ENCODE peak calls at places on chromosomes 7 and 10, in four cellular contexts. V is GM12878, R is K562, Z is GM12891. F is an unnamed sample.
A peak's percentile ranks its signal among the peaks of the same experiment; 100 is the strongest.

GRCh38 chr7:111137296-111138195 is 46.6 kb downstream of the LRRN3 start:
- DNase-seq in Z (no peak), V (no peak), R (no peak), F (no peak)

GRCh38 chr7:76428868-76429805 is 4.4 kb downstream of the ZP3 start:
- DNase-seq in R (peak; percentile 20), V (no peak), Z (no peak), F (peak; percentile 37)

GRCh38 chr10:78579995-78580394 is 488.8 kb upstream of the ZMIZ1 start:
- DNase-seq in R (no peak), V (no peak), Z (no peak), F (no peak)

GRCh38 chr10:126156012-126156411 is 232.3 kb downstream of the ADAM12 start:
- DNase-seq in Z (no peak), R (no peak), V (no peak), F (no peak)

GRCh38 chr10:129808092-129808983 is 155.7 kb downstream of the EBF3 start:
- DNase-seq in R (no peak), V (no peak), Z (no peak), F (no peak)

GRCh38 chr7:99928994-99929729 is at the start of gene GJC3:
- DNase-seq in R (peak; percentile 79), V (no peak), Z (peak; percentile 21), F (no peak)

GRCh38 chr7:94656925-94657731 is 1.2 kb upstream of the SGCE start:
- DNase-seq in V (no peak), R (no peak), Z (no peak), F (no peak)

GRCh38 chr7:123979876-123980275 is 53.0 kb downstream of the TMEM229A start:
- DNase-seq in R (no peak), Z (no peak), V (no peak), F (no peak)

GRCh38 chr7:1853619-1854520 is 183.8 kb downstream of the ELFN1 start:
- DNase-seq in R (peak; percentile 70), V (no peak), Z (no peak), F (no peak)

GRCh38 chr7:119197872-119198527 is 973.5 kb downstream of the ANKRD7 start:
- DNase-seq in V (peak; percentile 0), R (peak; percentile 14), Z (peak; percentile 0), F (no peak)

GRCh38 chr7:8114175-8114574 is 145.6 kb downstream of the GLCCI1 start:
- DNase-seq in V (no peak), Z (no peak), R (no peak), F (no peak)

GRCh38 chr10:130214431-130214830 is 78.2 kb downstream of the GLRX3 start:
- DNase-seq in V (no peak), R (no peak), Z (no peak), F (no peak)

GRCh38 chr10:120456626-120457430 is at the start of gene PLPP4:
- DNase-seq in V (no peak), R (peak; percentile 16), Z (peak; percentile 38), F (no peak)

GRCh38 chr10:6729967-6730366 is 149.9 kb upstream of the PRKCQ start:
- DNase-seq in Z (no peak), V (no peak), R (no peak), F (no peak)

GRCh38 chr7:132773527-132773956 is 197.3 kb upstream of the PLXNA4 start:
- DNase-seq in R (no peak), V (no peak), Z (no peak), F (no peak)

GRCh38 chr10:129400426-129400825 is 66.6 kb upstream of the MGMT start:
- DNase-seq in Z (no peak), V (no peak), R (no peak), F (no peak)

GRCh38 chr10:122850705-122851640 is 5.3 kb upstream of the CUZD1 start:
- DNase-seq in V (no peak), Z (no peak), R (no peak), F (no peak)

GRCh38 chr10:71036586-71036985 is 148.2 kb upstream of the PCBD1 start:
- DNase-seq in Z (no peak), R (no peak), V (no peak), F (no peak)

GRCh38 chr7:134710511-134710853 is 63.8 kb downstream of the BPGM start:
- DNase-seq in V (no peak), Z (no peak), R (no peak), F (no peak)

GRCh38 chr10:77899080-77899477 is 27.5 kb downstream of the DLG5 start:
- DNase-seq in Z (no peak), R (no peak), V (no peak), F (no peak)

GRCh38 chr10:107952649-107953589 is 788.4 kb upstream of the SORCS1 start:
- DNase-seq in Z (no peak), R (no peak), V (no peak), F (no peak)

GRCh38 chr7:63931985-63932577 is 66.6 kb upstream of the ZNF722 start:
- DNase-seq in R (no peak), Z (no peak), V (no peak), F (no peak)

GRCh38 chr10:116589911-116590310 is 848 bp upstream of the PNLIPRP1 start:
- DNase-seq in R (no peak), Z (no peak), V (no peak), F (no peak)

GRCh38 chr7:117118579-117119180 is 165.4 kb downstream of the ST7 start:
- DNase-seq in R (no peak), Z (no peak), V (no peak), F (no peak)

GRCh38 chr7:33702511-33703054 is 202.8 kb upstream of the BMPER start:
- DNase-seq in Z (no peak), V (no peak), R (no peak), F (no peak)

GRCh38 chr7:94654764-94655561 is 970 bp downstream of the SGCE start:
- DNase-seq in Z (no peak), V (no peak), R (no peak), F (no peak)

DNA sequence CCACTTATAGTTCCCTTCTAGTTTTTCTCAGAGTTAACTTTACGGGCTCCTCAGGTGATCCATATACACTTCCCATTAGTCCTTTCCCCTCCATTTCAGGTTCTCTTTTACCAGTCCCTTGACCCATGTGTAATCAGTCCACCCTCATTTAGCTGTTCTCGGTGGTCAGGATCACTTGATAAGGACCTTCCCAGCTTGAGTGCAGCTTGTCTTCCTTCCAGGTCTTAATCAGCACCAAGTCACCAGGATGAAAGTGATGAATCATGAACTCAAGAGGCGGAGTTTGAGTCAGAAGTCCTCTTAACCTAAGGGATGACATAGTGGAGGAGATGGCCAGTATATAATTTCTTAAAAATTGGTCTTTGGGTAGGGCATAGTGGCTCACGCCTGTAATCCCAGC is 63.1 kb upstream of the CNTNAP2 start:
- DNase-seq in R (peak; percentile 64), V (no peak), Z (no peak), F (no peak)
- TF ChIP-seq SPI1 in R (no peak), V (no peak), Z (no peak), F (no peak)

DNA sequence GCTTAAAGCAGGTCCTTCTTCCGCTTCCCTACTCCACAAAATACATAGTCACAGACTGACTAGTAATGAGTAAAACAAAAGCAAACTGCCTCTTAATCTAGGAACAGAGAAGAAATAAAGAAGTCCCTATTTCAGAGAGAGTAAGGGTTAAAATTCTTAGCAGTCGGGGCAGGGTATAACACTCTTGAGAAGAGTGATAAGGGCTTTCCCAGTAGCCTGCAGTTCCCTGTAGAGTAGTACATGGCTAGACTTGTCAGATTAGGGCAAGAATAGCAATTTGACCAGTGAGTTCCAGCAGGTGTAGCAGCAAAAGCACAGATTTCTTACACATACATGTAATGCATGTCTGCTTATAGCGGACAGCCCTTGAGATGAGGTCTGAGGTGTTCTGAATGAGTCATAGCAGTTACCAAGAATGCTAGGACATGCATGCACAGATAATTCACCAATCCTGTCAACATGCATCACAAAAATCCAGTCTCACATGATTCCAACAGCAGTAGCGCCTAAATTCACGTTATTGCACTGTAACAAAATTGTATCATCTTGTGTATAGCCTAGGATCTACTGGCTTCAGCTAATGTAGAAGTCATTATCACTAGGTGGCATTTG is 40.7 kb downstream of the BTRC start:
- DNase-seq in V (no peak), Z (no peak), R (peak; percentile 40), F (no peak)
- TF ChIP-seq SPI1 in V (no peak), Z (no peak), R (no peak), F (no peak)

DNA sequence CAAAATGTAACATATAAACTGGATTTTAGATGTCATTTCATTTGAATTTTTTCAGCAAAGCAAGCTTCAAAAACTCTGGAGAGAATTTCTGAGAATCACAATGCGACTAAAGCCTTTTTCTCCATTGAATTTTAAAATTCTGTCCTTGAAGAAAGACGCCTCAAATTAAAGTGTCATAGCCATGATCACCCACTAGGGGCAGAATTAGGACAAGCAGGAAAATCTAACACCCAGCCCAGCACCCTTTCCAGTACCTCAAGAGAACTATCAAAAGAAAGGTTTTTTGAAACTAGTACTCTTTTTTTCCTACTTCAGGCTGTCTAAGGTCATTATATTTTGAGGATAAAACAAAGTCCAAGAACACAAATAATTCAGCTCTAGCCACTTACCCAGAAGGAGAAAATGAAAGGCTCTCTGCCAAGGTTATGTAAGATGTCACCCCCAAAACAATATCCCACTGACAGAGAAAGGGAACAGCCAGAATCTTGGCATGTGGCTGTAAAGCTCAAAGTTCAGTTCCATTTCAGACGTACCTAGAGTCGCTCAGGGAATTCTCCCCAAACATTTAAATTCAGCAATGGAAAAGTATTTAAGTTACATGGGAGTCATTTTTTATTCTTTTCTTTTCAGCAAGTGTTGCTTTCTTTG is 299.4 kb downstream of the SNX13 start:
- DNase-seq in V (no peak), R (peak; percentile 23), Z (no peak), F (peak; percentile 6)
- TF ChIP-seq SPI1 in V (no peak), R (no peak), Z (no peak), F (no peak)

GRCh38 chr10:72097448-72098300 is 9.3 kb upstream of the SPOCK2 start:
- DNase-seq in R (peak; percentile 68), V (no peak), Z (no peak), F (no peak)
- TF ChIP-seq SPI1 in R (no peak), V (no peak), Z (no peak), F (no peak)

GRCh38 chr7:155247479-155248365 is 50.0 kb upstream of the INSIG1 start:
- DNase-seq in R (no peak), V (no peak), Z (no peak), F (no peak)
- TF ChIP-seq SPI1 in R (no peak), V (no peak), Z (no peak), F (no peak)

DNA sequence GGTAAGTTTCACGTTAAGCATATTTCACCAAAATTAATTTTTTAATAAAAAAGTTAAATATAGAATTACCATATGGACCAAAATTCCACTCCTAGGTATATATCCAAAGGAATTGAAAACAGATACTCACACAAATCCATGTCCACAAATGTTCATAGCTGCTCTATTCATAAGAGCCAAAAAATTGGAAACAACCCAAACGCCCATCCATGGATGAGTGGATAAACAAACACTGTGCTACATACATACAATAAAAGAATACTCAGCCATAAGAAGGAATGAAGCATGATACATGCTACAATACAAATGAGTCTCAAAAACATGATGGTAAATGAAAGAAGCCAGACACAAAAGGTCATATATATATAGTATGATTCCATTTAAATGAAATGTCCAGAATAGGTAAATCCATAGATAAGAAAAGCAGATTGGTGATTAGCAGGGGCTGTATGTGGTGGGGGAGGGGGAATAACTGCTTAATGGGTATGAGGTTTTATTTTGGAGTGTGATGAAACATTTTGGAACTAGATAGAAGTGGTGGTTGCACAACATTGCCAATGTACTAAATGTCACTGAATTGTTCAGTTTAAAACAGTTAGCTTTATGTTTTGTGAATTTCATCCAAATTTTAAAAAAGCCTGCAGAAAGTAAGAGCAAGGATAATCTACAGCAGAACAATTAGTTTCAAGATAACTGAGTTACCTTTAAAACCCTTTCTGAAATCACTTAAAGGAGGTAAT is 101.2 kb upstream of the EFCAB10 start:
- DNase-seq in R (no peak), Z (no peak), V (no peak), F (peak; percentile 22)
- TF ChIP-seq SPI1 in R (no peak), Z (no peak), V (no peak), F (no peak)

GRCh38 chr10:18478354-18478753 is 173.0 kb downstream of the NSUN6 start:
- DNase-seq in V (no peak), Z (no peak), R (no peak), F (no peak)
- TF ChIP-seq SPI1 in V (no peak), Z (no peak), R (no peak), F (no peak)

F was measured in HL-60.